ENCODE peak calls at places on chromosomes 3 and 15, in eight cellular contexts. One of them, this sample, is unnamed.

GRCh38 chr3:114645392-114645791 is 351.6 kb downstream of the TIGIT start:
- DNase-seq in SK-N-SH: no peak
- DNase-seq in tibial nerve: no peak
- DNase-seq in upper lobe of left lung: no peak
- DNase-seq in esophagus muscularis mucosa: no peak
- DNase-seq in A549: no peak
- DNase-seq in GM12878: no peak
- DNase-seq in K562: no peak
- DNase-seq in this sample: no peak

GRCh38 chr3:170154084-170154483 is 27.4 kb downstream of the PHC3 start:
- DNase-seq in K562: no peak
- DNase-seq in GM12878: no peak
- DNase-seq in upper lobe of left lung: no peak
- DNase-seq in A549: no peak
- DNase-seq in esophagus muscularis mucosa: no peak
- DNase-seq in tibial nerve: no peak
- DNase-seq in SK-N-SH: no peak
- DNase-seq in this sample: no peak

GRCh38 chr15:65466901-65467300 is 44.2 kb upstream of the IGDCC4 start:
- DNase-seq in K562: no peak
- DNase-seq in GM12878: no peak
- DNase-seq in upper lobe of left lung: no peak
- DNase-seq in A549: no peak
- DNase-seq in tibial nerve: no peak
- DNase-seq in esophagus muscularis mucosa: no peak
- DNase-seq in SK-N-SH: no peak
- DNase-seq in this sample: no peak

GRCh38 chr3:102737353-102737752 is 302.5 kb downstream of the ZPLD1 start:
- DNase-seq in GM12878: no peak
- DNase-seq in SK-N-SH: no peak
- DNase-seq in A549: no peak
- DNase-seq in esophagus muscularis mucosa: no peak
- DNase-seq in upper lobe of left lung: no peak
- DNase-seq in K562: no peak
- DNase-seq in tibial nerve: no peak
- DNase-seq in this sample: no peak

GRCh38 chr15:78915341-78916087 is 29.3 kb downstream of the CTSH start:
- DNase-seq in upper lobe of left lung: no peak
- DNase-seq in GM12878: no peak
- DNase-seq in A549: no peak
- DNase-seq in tibial nerve: peak; percentile 47
- DNase-seq in esophagus muscularis mucosa: no peak
- DNase-seq in SK-N-SH: no peak
- DNase-seq in K562: no peak
- DNase-seq in this sample: peak; percentile 37

GRCh38 chr3:38267689-38268477 is 2.3 kb downstream of the SLC22A13 start:
- DNase-seq in GM12878: no peak
- DNase-seq in esophagus muscularis mucosa: peak; percentile 37
- DNase-seq in A549: no peak
- DNase-seq in tibial nerve: no peak
- DNase-seq in upper lobe of left lung: no peak
- DNase-seq in K562: no peak
- DNase-seq in SK-N-SH: no peak
- DNase-seq in this sample: no peak

GRCh38 chr3:58588030-58588614 is 10.9 kb upstream of the FAM107A start:
- DNase-seq in K562: peak; percentile 16
- DNase-seq in tibial nerve: no peak
- DNase-seq in GM12878: no peak
- DNase-seq in esophagus muscularis mucosa: no peak
- DNase-seq in SK-N-SH: no peak
- DNase-seq in upper lobe of left lung: no peak
- DNase-seq in A549: no peak
- DNase-seq in this sample: no peak

GRCh38 chr3:24678441-24678865 is 183.8 kb upstream of the THRB start:
- DNase-seq in upper lobe of left lung: no peak
- DNase-seq in K562: no peak
- DNase-seq in SK-N-SH: no peak
- DNase-seq in esophagus muscularis mucosa: no peak
- DNase-seq in GM12878: no peak
- DNase-seq in A549: no peak
- DNase-seq in tibial nerve: no peak
- DNase-seq in this sample: peak; percentile 14

GRCh38 chr3:187616307-187616939 is 53.8 kb downstream of the SST start:
- DNase-seq in tibial nerve: no peak
- DNase-seq in K562: peak; percentile 54
- DNase-seq in A549: peak; percentile 18
- DNase-seq in esophagus muscularis mucosa: no peak
- DNase-seq in SK-N-SH: peak; percentile 36
- DNase-seq in GM12878: no peak
- DNase-seq in upper lobe of left lung: no peak
- DNase-seq in this sample: peak; percentile 31

GRCh38 chr3:144437989-144438388 is 466.4 kb downstream of the DIPK2A start:
- DNase-seq in tibial nerve: no peak
- DNase-seq in A549: no peak
- DNase-seq in esophagus muscularis mucosa: no peak
- DNase-seq in K562: no peak
- DNase-seq in upper lobe of left lung: no peak
- DNase-seq in GM12878: peak; percentile 34
- DNase-seq in SK-N-SH: no peak
- DNase-seq in this sample: no peak

GRCh38 chr3:45626096-45626887 is 31.7 kb downstream of the LIMD1 start:
- DNase-seq in esophagus muscularis mucosa: no peak
- DNase-seq in K562: no peak
- DNase-seq in SK-N-SH: no peak
- DNase-seq in upper lobe of left lung: no peak
- DNase-seq in A549: no peak
- DNase-seq in GM12878: no peak
- DNase-seq in tibial nerve: no peak
- DNase-seq in this sample: no peak

GRCh38 chr3:147943265-147943945 is 534.2 kb downstream of the ZIC1 start:
- DNase-seq in K562: no peak
- DNase-seq in tibial nerve: no peak
- DNase-seq in GM12878: no peak
- DNase-seq in upper lobe of left lung: no peak
- DNase-seq in A549: peak; percentile 3
- DNase-seq in SK-N-SH: no peak
- DNase-seq in esophagus muscularis mucosa: no peak
- DNase-seq in this sample: no peak

GRCh38 chr3:101521251-101521701 is 8.3 kb upstream of the SENP7 start:
- DNase-seq in K562: no peak
- DNase-seq in tibial nerve: no peak
- DNase-seq in A549: no peak
- DNase-seq in SK-N-SH: no peak
- DNase-seq in upper lobe of left lung: no peak
- DNase-seq in esophagus muscularis mucosa: no peak
- DNase-seq in GM12878: no peak
- DNase-seq in this sample: no peak

GRCh38 chr15:40500584-40501330 is 30.0 kb downstream of the CHST14 start:
- DNase-seq in SK-N-SH: no peak
- DNase-seq in GM12878: no peak
- DNase-seq in upper lobe of left lung: no peak
- DNase-seq in K562: no peak
- DNase-seq in tibial nerve: no peak
- DNase-seq in esophagus muscularis mucosa: no peak
- DNase-seq in A549: no peak
- DNase-seq in this sample: no peak

GRCh38 chr15:50764331-50765201 is 940 bp downstream of the SPPL2A start:
- DNase-seq in A549: no peak
- DNase-seq in GM12878: peak; percentile 43
- DNase-seq in esophagus muscularis mucosa: no peak
- DNase-seq in tibial nerve: no peak
- DNase-seq in K562: no peak
- DNase-seq in SK-N-SH: peak; percentile 23
- DNase-seq in upper lobe of left lung: no peak
- DNase-seq in this sample: no peak

GRCh38 chr3:12681586-12682371 is 17.9 kb upstream of the RAF1 start:
- DNase-seq in SK-N-SH: no peak
- DNase-seq in tibial nerve: peak; percentile 43
- DNase-seq in A549: no peak
- DNase-seq in K562: no peak
- DNase-seq in upper lobe of left lung: no peak
- DNase-seq in GM12878: no peak
- DNase-seq in esophagus muscularis mucosa: no peak
- DNase-seq in this sample: no peak

GRCh38 chr3:196772102-196772501 is 32.4 kb downstream of the PAK2 start:
- DNase-seq in upper lobe of left lung: no peak
- DNase-seq in tibial nerve: no peak
- DNase-seq in GM12878: no peak
- DNase-seq in SK-N-SH: no peak
- DNase-seq in K562: no peak
- DNase-seq in A549: no peak
- DNase-seq in esophagus muscularis mucosa: no peak
- DNase-seq in this sample: no peak

DNA sequence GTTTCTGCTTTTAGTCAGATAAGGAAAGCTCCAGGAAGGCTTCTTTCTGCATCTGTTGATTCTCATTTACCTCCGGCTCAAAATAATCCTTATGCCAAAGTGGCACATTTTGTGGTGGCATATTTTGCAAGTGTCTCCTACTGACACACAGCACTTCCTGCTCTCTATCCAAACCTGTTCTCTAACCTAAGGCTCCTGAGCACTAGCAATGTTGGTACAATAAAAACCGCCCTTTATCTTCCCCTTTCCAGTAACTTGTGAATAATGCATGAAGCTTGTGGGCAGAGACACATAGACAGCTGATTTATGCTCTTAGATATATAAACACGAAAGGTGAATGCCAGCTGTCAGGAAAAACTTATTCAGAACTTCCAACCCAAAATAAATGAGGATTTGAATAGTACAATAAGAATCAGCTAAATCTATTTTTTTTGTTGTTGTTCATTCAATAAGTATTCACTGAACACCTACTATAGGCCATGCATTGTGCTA is 34.6 kb upstream of the ARPIN start:
- DNase-seq in GM12878: no peak
- DNase-seq in upper lobe of left lung: no peak
- DNase-seq in tibial nerve: no peak
- DNase-seq in K562: no peak
- DNase-seq in esophagus muscularis mucosa: no peak
- DNase-seq in A549: no peak
- DNase-seq in SK-N-SH: no peak
- DNase-seq in this sample: no peak
- TF ChIP-seq EP300 in GM12878: no peak
- TF ChIP-seq EP300 in upper lobe of left lung: no peak
- TF ChIP-seq EP300 in tibial nerve: no peak
- TF ChIP-seq EP300 in K562: no peak
- TF ChIP-seq EP300 in esophagus muscularis mucosa: no peak
- TF ChIP-seq EP300 in A549: no peak
- TF ChIP-seq EP300 in SK-N-SH: no peak
- TF ChIP-seq EP300 in this sample: no peak

GRCh38 chr3:180871901-180872300 is 40.6 kb upstream of the FXR1 start:
- DNase-seq in SK-N-SH: no peak
- DNase-seq in GM12878: no peak
- DNase-seq in A549: no peak
- DNase-seq in K562: no peak
- DNase-seq in esophagus muscularis mucosa: no peak
- DNase-seq in upper lobe of left lung: no peak
- DNase-seq in tibial nerve: no peak
- DNase-seq in this sample: no peak
- TF ChIP-seq EP300 in SK-N-SH: no peak
- TF ChIP-seq EP300 in GM12878: no peak
- TF ChIP-seq EP300 in A549: no peak
- TF ChIP-seq EP300 in K562: no peak
- TF ChIP-seq EP300 in esophagus muscularis mucosa: no peak
- TF ChIP-seq EP300 in upper lobe of left lung: no peak
- TF ChIP-seq EP300 in tibial nerve: no peak
- TF ChIP-seq EP300 in this sample: no peak

GRCh38 chr3:28718074-28718849 is 369.6 kb upstream of the AZI2 start:
- DNase-seq in tibial nerve: no peak
- DNase-seq in A549: no peak
- DNase-seq in K562: no peak
- DNase-seq in esophagus muscularis mucosa: no peak
- DNase-seq in upper lobe of left lung: no peak
- DNase-seq in GM12878: no peak
- DNase-seq in SK-N-SH: no peak
- DNase-seq in this sample: no peak

DNA sequence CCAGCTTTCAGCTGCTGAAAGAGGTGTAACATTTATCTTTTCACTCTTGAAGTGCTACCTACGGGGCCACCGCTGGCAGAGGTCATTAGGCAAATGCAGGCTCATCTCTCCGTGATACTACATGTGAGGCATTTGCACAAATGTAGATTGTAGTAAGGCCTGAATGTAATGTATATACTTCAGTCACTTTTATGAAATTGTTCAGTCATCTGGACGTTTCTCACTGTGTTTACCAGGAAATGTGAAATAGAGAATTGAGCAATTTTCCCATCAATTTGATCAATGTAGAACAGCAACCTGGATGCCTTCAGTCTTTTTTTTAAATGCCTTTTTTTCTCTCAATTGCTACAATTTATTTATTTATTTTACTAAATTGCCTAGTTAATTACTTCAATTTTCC is 368.3 kb upstream of the AZI2 start:
- DNase-seq in tibial nerve: no peak
- DNase-seq in esophagus muscularis mucosa: no peak
- DNase-seq in SK-N-SH: no peak
- DNase-seq in A549: no peak
- DNase-seq in K562: no peak
- DNase-seq in GM12878: no peak
- DNase-seq in upper lobe of left lung: no peak
- DNase-seq in this sample: no peak
- TF ChIP-seq EP300 in tibial nerve: no peak
- TF ChIP-seq EP300 in esophagus muscularis mucosa: no peak
- TF ChIP-seq EP300 in SK-N-SH: no peak
- TF ChIP-seq EP300 in A549: no peak
- TF ChIP-seq EP300 in K562: no peak
- TF ChIP-seq EP300 in GM12878: no peak
- TF ChIP-seq EP300 in upper lobe of left lung: no peak
- TF ChIP-seq EP300 in this sample: no peak

GRCh38 chr3:6223572-6223971 is 637.3 kb upstream of the GRM7 start:
- DNase-seq in A549: no peak
- DNase-seq in esophagus muscularis mucosa: no peak
- DNase-seq in GM12878: no peak
- DNase-seq in K562: no peak
- DNase-seq in SK-N-SH: no peak
- DNase-seq in upper lobe of left lung: no peak
- DNase-seq in tibial nerve: no peak
- DNase-seq in this sample: no peak

GRCh38 chr3:6220361-6220957 is 640.5 kb upstream of the GRM7 start:
- DNase-seq in upper lobe of left lung: no peak
- DNase-seq in A549: no peak
- DNase-seq in SK-N-SH: no peak
- DNase-seq in esophagus muscularis mucosa: no peak
- DNase-seq in tibial nerve: no peak
- DNase-seq in K562: no peak
- DNase-seq in GM12878: no peak
- DNase-seq in this sample: no peak

GRCh38 chr3:6216135-6216792 is 644.7 kb upstream of the GRM7 start:
- DNase-seq in SK-N-SH: no peak
- DNase-seq in A549: no peak
- DNase-seq in tibial nerve: no peak
- DNase-seq in upper lobe of left lung: no peak
- DNase-seq in esophagus muscularis mucosa: no peak
- DNase-seq in GM12878: no peak
- DNase-seq in K562: no peak
- DNase-seq in this sample: no peak

DNA sequence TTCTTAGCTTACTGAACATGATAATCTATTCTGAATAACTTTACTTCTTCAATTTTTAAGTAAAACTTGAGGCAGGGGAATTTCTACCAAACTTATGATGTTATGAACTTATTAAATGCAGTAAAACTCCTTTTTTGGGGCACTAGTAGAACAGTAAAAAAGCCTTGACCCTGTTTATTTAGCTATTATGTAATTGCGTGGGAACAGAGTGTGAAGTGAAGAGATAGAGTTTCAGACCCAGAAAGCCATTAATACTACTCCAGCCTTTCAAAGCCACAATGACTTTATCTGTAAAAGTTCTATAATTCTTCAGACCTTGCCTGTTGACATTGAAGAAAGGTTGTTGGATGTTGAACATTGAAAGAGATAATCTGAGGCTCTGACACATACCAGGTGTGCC is 638.8 kb upstream of the GRM7 start:
- DNase-seq in K562: no peak
- DNase-seq in esophagus muscularis mucosa: no peak
- DNase-seq in A549: no peak
- DNase-seq in GM12878: no peak
- DNase-seq in tibial nerve: no peak
- DNase-seq in upper lobe of left lung: no peak
- DNase-seq in SK-N-SH: no peak
- DNase-seq in this sample: no peak
- TF ChIP-seq EP300 in K562: no peak
- TF ChIP-seq EP300 in esophagus muscularis mucosa: no peak
- TF ChIP-seq EP300 in A549: no peak
- TF ChIP-seq EP300 in GM12878: no peak
- TF ChIP-seq EP300 in tibial nerve: no peak
- TF ChIP-seq EP300 in upper lobe of left lung: no peak
- TF ChIP-seq EP300 in SK-N-SH: no peak
- TF ChIP-seq EP300 in this sample: no peak

This sample was measured in transverse colon.